ENCODE peak calls at places on chromosomes 13 and 19, in ten cellular contexts. O is heart left ventricle, K is heart right ventricle, F is HCT116, C is brain microvascular endothelial cell, M is ovary, Y is fibroblast of lung, X is pancreas, B is right lobe of liver, A is cardiac muscle cell. E is an unnamed sample.

GRCh38 chr19:49889687-49890348 is 6.9 kb downstream of the IL4I1 start:
- DNase-seq in O (peak; percentile 80), K (peak; percentile 80), F (peak; percentile 53), C (peak; percentile 60), M (peak; percentile 86), Y (peak; percentile 67), X (peak; percentile 72), B (peak; percentile 66), A (peak; percentile 77), E (peak; percentile 74)

GRCh38 chr13:75359266-75359665 is 122.7 kb downstream of the TBC1D4 start:
- DNase-seq in O (no peak), K (no peak), F (peak; percentile 74), C (peak; percentile 82), M (no peak), Y (peak; percentile 98), X (no peak), B (no peak), A (no peak), E (no peak)

GRCh38 chr13:47680752-47681151 is 320.3 kb downstream of the SUCLA2 start:
- DNase-seq in O (no peak), K (no peak), F (no peak), C (no peak), M (no peak), Y (peak; percentile 63), X (no peak), B (no peak), A (no peak), E (no peak)

GRCh38 chr19:28386080-28386869 is 826.7 kb downstream of the UQCRFS1 start:
- DNase-seq in O (no peak), K (no peak), F (no peak), C (no peak), M (no peak), Y (no peak), X (no peak), B (no peak), A (no peak), E (no peak)

GRCh38 chr13:37047846-37048245 is 11.6 kb downstream of the SUPT20H start:
- DNase-seq in O (no peak), K (no peak), F (no peak), C (no peak), M (no peak), Y (no peak), X (no peak), B (no peak), A (no peak), E (no peak)

GRCh38 chr13:47119568-47120080 is 222.8 kb upstream of the HTR2A start:
- DNase-seq in O (no peak), K (no peak), F (no peak), C (no peak), M (no peak), Y (peak; percentile 43), X (no peak), B (no peak), A (no peak), E (no peak)

GRCh38 chr13:110431425-110431824 is 124.3 kb downstream of the COL4A2 start:
- DNase-seq in O (no peak), K (no peak), F (no peak), C (no peak), M (no peak), Y (no peak), X (no peak), B (no peak), A (no peak), E (no peak)

GRCh38 chr13:33918199-33918932 is 100.4 kb downstream of the RFC3 start:
- DNase-seq in O (no peak), K (no peak), F (no peak), C (peak; percentile 71), M (no peak), Y (peak; percentile 82), X (no peak), B (peak; percentile 37), A (peak; percentile 64), E (no peak)

GRCh38 chr13:44815507-44816074 is 173.7 kb downstream of the NUFIP1 start:
- DNase-seq in O (no peak), K (no peak), F (peak; percentile 67), C (peak; percentile 96), M (peak; percentile 49), Y (peak; percentile 99), X (peak; percentile 48), B (no peak), A (peak; percentile 18), E (no peak)

GRCh38 chr13:36436811-36437210 is 4.5 kb downstream of the CCNA1 start:
- DNase-seq in O (no peak), K (no peak), F (no peak), C (no peak), M (no peak), Y (no peak), X (no peak), B (no peak), A (no peak), E (no peak)

GRCh38 chr19:50759886-50760285 is 10.4 kb upstream of the GPR32 start:
- DNase-seq in O (no peak), K (no peak), F (peak; percentile 69), C (peak; percentile 4), M (no peak), Y (peak; percentile 2), X (no peak), B (no peak), A (no peak), E (no peak)

GRCh38 chr13:22110368-22110767 is 439.5 kb downstream of the FGF9 start:
- DNase-seq in O (no peak), K (no peak), F (no peak), C (no peak), M (no peak), Y (no peak), X (peak; percentile 74), B (no peak), A (no peak), E (no peak)

GRCh38 chr13:56888455-56888854 is 252.3 kb upstream of the PRR20A start:
- DNase-seq in O (no peak), K (no peak), F (no peak), C (no peak), M (no peak), Y (no peak), X (no peak), B (no peak), A (no peak), E (no peak)

GRCh38 chr19:35845215-35846037 is 6.9 kb downstream of the NPHS1 start:
- DNase-seq in O (no peak), K (no peak), F (peak; percentile 22), C (no peak), M (no peak), Y (no peak), X (peak; percentile 65), B (no peak), A (peak; percentile 49), E (no peak)

GRCh38 chr13:112346899-112347229 is 29.3 kb upstream of the SPACA7 start:
- DNase-seq in O (no peak), K (no peak), F (no peak), C (no peak), M (no peak), Y (no peak), X (no peak), B (no peak), A (no peak), E (no peak)

GRCh38 chr13:112350300-112350699 is 25.9 kb upstream of the SPACA7 start:
- DNase-seq in O (no peak), K (no peak), F (no peak), C (no peak), M (no peak), Y (no peak), X (no peak), B (no peak), A (peak; percentile 29), E (no peak)

GRCh38 chr13:112351825-112352224 is 24.3 kb upstream of the SPACA7 start:
- DNase-seq in O (no peak), K (no peak), F (no peak), C (no peak), M (no peak), Y (no peak), X (no peak), B (no peak), A (no peak), E (no peak)

GRCh38 chr13:112348642-112349345 is 27.4 kb upstream of the SPACA7 start:
- DNase-seq in O (no peak), K (no peak), F (no peak), C (no peak), M (no peak), Y (no peak), X (no peak), B (no peak), A (no peak), E (no peak)

GRCh38 chr13:112349681-112350080 is 26.5 kb upstream of the SPACA7 start:
- DNase-seq in O (no peak), K (no peak), F (no peak), C (no peak), M (no peak), Y (no peak), X (no peak), B (no peak), A (no peak), E (no peak)
- H3K27me3 ChIP-seq in O (peaks cover 31% of the 10 kb centered on the region), K (peaks cover 76% of the 10 kb centered on the region), F (peaks cover 55% of the 10 kb centered on the region), C (no peaks in the 10 kb centered on the region), M (no peaks in the 10 kb centered on the region), Y (no peaks in the 10 kb centered on the region), X (no peaks in the 10 kb centered on the region), B (no peaks in the 10 kb centered on the region), A (peaks cover 71% of the 10 kb centered on the region), E (peaks cover 99% of the 10 kb centered on the region)

DNA sequence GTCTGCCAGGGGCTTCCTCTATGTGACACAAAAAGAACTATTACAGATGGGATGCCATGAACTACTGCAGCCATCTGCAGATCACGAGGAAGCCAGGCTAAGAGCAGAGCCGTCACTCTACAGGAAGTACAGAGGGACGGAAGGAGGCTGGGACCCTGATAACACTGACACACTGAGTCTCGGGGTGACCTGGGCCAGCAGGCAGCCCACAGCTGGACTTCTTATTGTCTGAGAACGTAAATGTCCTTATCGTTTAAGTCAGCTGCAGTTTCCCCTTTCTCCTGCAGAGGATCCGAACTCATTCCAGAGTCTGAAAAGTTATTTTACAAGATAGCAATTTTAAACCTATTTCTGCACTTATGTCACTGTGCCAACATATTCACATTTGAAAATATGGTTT is 20.7 kb downstream of the PARP4 start:
- DNase-seq in O (no peak), K (no peak), F (no peak), C (peak; percentile 6), M (no peak), Y (no peak), X (no peak), B (peak; percentile 49), A (no peak), E (no peak)
- TF ChIP-seq CTCF in O (no peak), K (no peak), F (no peak), C (peak; percentile 35), M (no peak), Y (no peak), X (no peak), B (no peak), A (peak; percentile 46), E (no peak)

GRCh38 chr19:17305211-17305516 is 508 bp upstream of the MRPL34 start:
- DNase-seq in O (no peak), K (no peak), F (no peak), C (no peak), M (no peak), Y (no peak), X (no peak), B (no peak), A (no peak), E (no peak)
- H3K4me3 ChIP-seq in O (peak overlapping the region; percentile 71), K (peak overlapping the region; percentile 69), F (no peak overlapping the region), C (peak overlapping the region; percentile 84), M (peak overlapping the region; percentile 61), Y (no peak overlapping the region), X (no peak overlapping the region), B (peak overlapping the region; percentile 77), A (no peak overlapping the region), E (peak overlapping the region; percentile 87)

DNA sequence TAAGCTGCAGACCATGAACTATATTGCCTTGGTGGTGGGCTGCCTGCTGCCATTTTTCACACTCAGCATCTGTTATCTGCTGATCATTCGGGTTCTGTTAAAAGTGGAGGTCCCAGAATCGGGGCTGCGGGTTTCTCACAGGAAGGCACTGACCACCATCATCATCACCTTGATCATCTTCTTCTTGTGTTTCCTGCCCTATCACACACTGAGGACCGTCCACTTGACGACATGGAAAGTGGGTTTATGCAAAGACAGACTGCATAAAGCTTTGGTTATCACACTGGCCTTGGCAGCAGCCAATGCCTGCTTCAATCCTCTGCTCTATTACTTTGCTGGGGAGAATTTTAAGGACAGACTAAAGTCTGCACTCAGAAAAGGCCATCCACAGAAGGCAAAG is 53.7 kb downstream of the CYSLTR2 start:
- DNase-seq in O (no peak), K (no peak), F (no peak), C (no peak), M (no peak), Y (no peak), X (no peak), B (no peak), A (no peak), E (no peak)
- H3K27me3 ChIP-seq in O (no peaks in the 10 kb centered on the region), K (no peaks in the 10 kb centered on the region), F (no peaks in the 10 kb centered on the region), C (no peaks in the 10 kb centered on the region), M (no peaks in the 10 kb centered on the region), Y (no peaks in the 10 kb centered on the region), X (no peaks in the 10 kb centered on the region), B (no peaks in the 10 kb centered on the region), A (no peaks in the 10 kb centered on the region), E (no peaks in the 10 kb centered on the region)

E was measured in left ventricle myocardium inferior.